ENCODE peak calls at places on chromosomes 11 and 22, in seven cellular contexts. I is tibial artery, W is colonic mucosa, T is psoas muscle, Y is right atrium auricular region, O is mammary epithelial cell, M is lung. G is an unnamed sample.

GRCh38 chr11:123166095-123166559 is 28.9 kb downstream of the CLMP start:
- DNase-seq in I (no peak), W (peak; percentile 53), T (no peak), Y (no peak), O (peak; percentile 66), M (peak; percentile 31), G (no peak)

GRCh38 chr11:117743121-117743815 is 53.7 kb downstream of the DSCAML1 start:
- DNase-seq in I (no peak), W (no peak), T (no peak), Y (no peak), O (no peak), M (no peak), G (no peak)

GRCh38 chr11:114395776-114396175 is 4.5 kb downstream of the C11orf71 start:
- DNase-seq in I (no peak), W (peak; percentile 25), T (no peak), Y (no peak), O (peak; percentile 25), M (no peak), G (no peak)

GRCh38 chr11:82315093-82315492 is 418.6 kb downstream of the FAM181B start:
- DNase-seq in I (no peak), W (no peak), T (no peak), Y (no peak), O (peak; percentile 5), M (no peak), G (no peak)

GRCh38 chr11:30567148-30567547 is 19.0 kb downstream of the MPPED2 start:
- DNase-seq in I (no peak), W (no peak), T (no peak), Y (no peak), O (no peak), M (no peak), G (no peak)

GRCh38 chr11:6986487-6986886 is 33.7 kb downstream of the ZNF214 start:
- DNase-seq in I (no peak), W (no peak), T (no peak), Y (no peak), O (no peak), M (no peak), G (no peak)

GRCh38 chr11:83910135-83910534 is 624.0 kb upstream of the CCDC90B start:
- DNase-seq in I (no peak), W (no peak), T (no peak), Y (no peak), O (no peak), M (no peak), G (no peak)

GRCh38 chr22:24741357-24741756 is 33.2 kb downstream of the PIWIL3 start:
- DNase-seq in I (no peak), W (no peak), T (no peak), Y (no peak), O (no peak), M (no peak), G (no peak)

GRCh38 chr11:35548925-35549561 is 23.6 kb upstream of the PAMR1 start:
- DNase-seq in I (no peak), W (no peak), T (no peak), Y (no peak), O (no peak), M (no peak), G (peak; percentile 37)

GRCh38 chr11:27218498-27219038 is 144.4 kb downstream of the CCDC34 start:
- DNase-seq in I (no peak), W (no peak), T (no peak), Y (no peak), O (no peak), M (no peak), G (no peak)

GRCh38 chr11:104898685-104899013 is 389 bp upstream of the CASP12 start:
- DNase-seq in I (no peak), W (no peak), T (no peak), Y (no peak), O (no peak), M (no peak), G (no peak)

GRCh38 chr22:19887251-19887985 is 32.7 kb upstream of the GNB1L start:
- DNase-seq in I (no peak), W (no peak), T (peak; percentile 11), Y (no peak), O (no peak), M (no peak), G (no peak)
- H3K27ac ChIP-seq in I (no peak overlapping the region), W (no peak overlapping the region), T (no peak overlapping the region), Y (no peak overlapping the region), O (no peak overlapping the region), M (no peak overlapping the region), G (no peak overlapping the region)

GRCh38 chr11:12783765-12784164 is 109.5 kb downstream of the TEAD1 start:
- DNase-seq in I (no peak), W (no peak), T (no peak), Y (no peak), O (no peak), M (no peak), G (no peak)
- TF ChIP-seq CTCF in I (no peak), W (no peak), T (no peak), Y (no peak), O (no peak), M (no peak), G (no peak)

GRCh38 chr11:126348806-126349582 is 6.5 kb upstream of the ST3GAL4 start:
- DNase-seq in I (no peak), W (no peak), T (no peak), Y (no peak), O (no peak), M (no peak), G (no peak)
- H3K27ac ChIP-seq in I (peak overlapping the region; percentile 57), W (peak overlapping the region; percentile 24), T (peak overlapping the region; percentile 56), Y (peak overlapping the region; percentile 80), O (no peak overlapping the region), M (peak overlapping the region; percentile 86), G (peak overlapping the region; percentile 64)

DNA sequence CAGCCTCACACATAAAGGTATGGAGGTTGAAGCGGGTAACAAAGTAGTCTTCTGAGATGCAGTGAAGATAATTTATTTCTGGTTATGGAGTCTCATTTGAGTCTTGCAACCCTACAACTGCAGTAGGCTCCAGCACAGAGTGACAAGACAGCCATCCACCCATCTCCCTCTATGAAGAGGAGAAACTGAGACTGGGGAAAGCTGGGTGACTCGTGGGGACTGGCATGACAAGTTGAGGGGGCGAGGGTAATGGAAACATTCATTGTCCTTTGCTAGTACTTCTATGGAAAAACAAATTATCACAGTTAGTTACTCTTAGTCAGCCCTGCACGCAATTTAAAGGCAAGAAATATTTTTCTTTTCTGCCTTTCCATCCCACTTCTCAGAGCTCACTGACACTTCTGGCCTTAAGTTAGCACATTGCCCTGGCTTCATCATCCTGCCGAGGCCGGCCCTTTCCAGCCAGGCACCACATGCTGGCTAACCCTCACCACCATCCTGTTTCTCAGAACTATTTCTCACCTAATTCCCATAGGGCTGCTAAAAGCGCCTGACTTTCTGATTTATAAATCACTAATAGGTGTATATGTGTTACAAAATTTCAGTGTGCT is 361.1 kb downstream of the ETS1 start:
- DNase-seq in I (no peak), W (no peak), T (no peak), Y (no peak), O (no peak), M (no peak), G (no peak)
- TF ChIP-seq CTCF in I (no peak), W (no peak), T (no peak), Y (no peak), O (no peak), M (no peak), G (no peak)

GRCh38 chr22:43236401-43237166 is 49.6 kb upstream of the TTLL12 start:
- DNase-seq in I (no peak), W (no peak), T (peak; percentile 43), Y (no peak), O (no peak), M (peak; percentile 61), G (no peak)
- H3K27ac ChIP-seq in I (no peak overlapping the region), W (no peak overlapping the region), T (no peak overlapping the region), Y (no peak overlapping the region), O (no peak overlapping the region), M (no peak overlapping the region), G (no peak overlapping the region)

DNA sequence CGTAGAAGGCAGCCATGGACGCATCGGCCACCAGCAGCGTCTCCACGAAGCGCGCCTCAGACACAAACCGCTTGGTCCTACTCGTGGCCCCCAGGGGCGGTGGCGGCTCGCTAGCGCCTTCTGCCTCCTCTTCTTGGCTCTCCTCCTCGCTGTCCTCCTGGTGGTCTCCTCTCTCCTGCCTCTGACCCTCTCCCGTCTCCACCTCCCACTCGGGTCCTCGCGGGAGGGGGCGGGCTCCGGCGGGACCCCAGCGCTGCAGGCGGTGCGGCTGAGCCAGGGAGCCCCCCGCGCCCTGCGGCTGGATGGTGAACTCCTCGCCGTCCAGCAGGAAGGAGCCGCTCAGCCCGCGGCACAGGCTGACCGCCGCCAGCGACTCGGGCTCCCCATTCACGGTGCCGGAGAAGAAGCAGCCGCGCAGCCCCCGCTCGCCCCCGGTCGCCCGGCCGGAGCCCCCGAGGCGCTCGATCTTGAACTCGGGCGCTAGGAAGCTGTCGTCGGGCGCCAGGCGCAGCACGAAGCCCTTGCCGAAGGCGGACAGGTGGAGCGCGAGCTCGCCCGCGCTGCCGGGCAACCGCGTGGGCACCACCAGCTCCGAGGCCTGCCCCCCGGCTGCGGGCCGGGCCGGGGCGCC is 713 bp downstream of the ADAMTS8 start:
- DNase-seq in I (no peak), W (no peak), T (no peak), Y (no peak), O (no peak), M (no peak), G (no peak)
- TF ChIP-seq CTCF in I (peak; percentile 31), W (no peak), T (no peak), Y (peak; percentile 51), O (no peak), M (no peak), G (peak; percentile 45)

GRCh38 chr11:72012897-72013721 is 14.4 kb downstream of the IL18BP start:
- DNase-seq in I (peak; percentile 53), W (no peak), T (peak; percentile 76), Y (no peak), O (peak; percentile 76), M (peak; percentile 75), G (no peak)
- H3K27ac ChIP-seq in I (peak overlapping the region; percentile 8), W (no peak overlapping the region), T (peak overlapping the region; percentile 34), Y (peak overlapping the region; percentile 11), O (no peak overlapping the region), M (no peak overlapping the region), G (peak overlapping the region; percentile 76)

DNA sequence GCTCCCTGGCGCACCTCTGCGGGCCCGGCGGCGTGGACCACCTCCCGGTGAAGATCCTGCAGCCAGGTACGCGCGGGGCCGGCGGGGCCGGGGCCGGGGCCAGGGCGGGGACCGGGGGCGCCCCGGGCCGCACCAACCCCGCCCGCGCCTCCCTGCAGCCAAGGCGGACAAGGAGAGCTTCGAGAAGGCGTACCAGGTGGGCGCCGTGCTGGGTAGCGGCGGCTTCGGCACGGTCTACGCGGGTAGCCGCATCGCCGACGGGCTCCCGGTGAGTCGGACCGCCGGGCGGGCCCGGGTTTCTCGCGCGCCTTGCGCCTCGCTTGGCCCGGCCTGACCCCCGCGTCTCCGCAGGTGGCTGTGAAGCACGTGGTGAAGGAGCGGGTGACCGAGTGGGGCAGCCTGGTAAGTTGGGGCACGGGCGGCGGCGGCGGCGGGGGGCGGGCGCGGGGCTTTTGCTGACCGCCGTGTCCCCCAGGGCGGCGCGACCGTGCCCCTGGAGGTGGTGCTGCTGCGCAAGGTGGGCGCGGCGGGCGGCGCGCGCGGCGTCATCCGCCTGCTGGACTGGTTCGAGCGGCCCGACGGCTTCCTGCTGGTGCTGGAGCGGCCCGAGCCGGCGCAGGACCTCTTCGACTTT is 512 bp downstream of the PIM3 start:
- DNase-seq in I (no peak), W (peak; percentile 59), T (peak; percentile 55), Y (no peak), O (peak; percentile 61), M (peak; percentile 45), G (no peak)
- TF ChIP-seq CTCF in I (no peak), W (no peak), T (no peak), Y (no peak), O (no peak), M (no peak), G (no peak)

G was measured in esophagus muscularis mucosa.